ENCODE peak calls at places on chromosome 4, in six cellular contexts. One of them, this sample, is unnamed.

GRCh38 chr4:173529505-173530325 is at the start of gene HAND2:
- DNase-seq in activated CD8-positive, alpha-beta memory T cell treated with anti-CD3 and anti-CD28 coated beads for 48 hours: no peak
- DNase-seq in activated T-helper 1 cell treated with anti-CD3 and anti-CD28 coated beads, Interleukin-2, amount 50 U/mL, for 16 hours: no peak
- DNase-seq in Right ventricle myocardium superior: peak; percentile 87
- DNase-seq in heart right ventricle: peak; percentile 87
- DNase-seq in retina: peak; percentile 83
- DNase-seq in this sample: no peak

GRCh38 chr4:145075742-145076472 is 22.1 kb downstream of the ANAPC10 start:
- DNase-seq in activated CD8-positive, alpha-beta memory T cell treated with anti-CD3 and anti-CD28 coated beads for 48 hours: no peak
- DNase-seq in activated T-helper 1 cell treated with anti-CD3 and anti-CD28 coated beads, Interleukin-2, amount 50 U/mL, for 16 hours: no peak
- DNase-seq in Right ventricle myocardium superior: no peak
- DNase-seq in heart right ventricle: no peak
- DNase-seq in retina: no peak
- DNase-seq in this sample: no peak

GRCh38 chr4:7379161-7379560 is 55.6 kb downstream of the PSAPL1 start:
- DNase-seq in activated CD8-positive, alpha-beta memory T cell treated with anti-CD3 and anti-CD28 coated beads for 48 hours: no peak
- DNase-seq in activated T-helper 1 cell treated with anti-CD3 and anti-CD28 coated beads, Interleukin-2, amount 50 U/mL, for 16 hours: no peak
- DNase-seq in Right ventricle myocardium superior: no peak
- DNase-seq in heart right ventricle: no peak
- DNase-seq in retina: no peak
- DNase-seq in this sample: no peak

GRCh38 chr4:68267433-68267944 is 22.0 kb upstream of the TMPRSS11B start:
- DNase-seq in activated CD8-positive, alpha-beta memory T cell treated with anti-CD3 and anti-CD28 coated beads for 48 hours: no peak
- DNase-seq in activated T-helper 1 cell treated with anti-CD3 and anti-CD28 coated beads, Interleukin-2, amount 50 U/mL, for 16 hours: no peak
- DNase-seq in Right ventricle myocardium superior: no peak
- DNase-seq in heart right ventricle: no peak
- DNase-seq in retina: no peak
- DNase-seq in this sample: no peak

GRCh38 chr4:165915215-165915614 is 42.2 kb downstream of the TLL1 start:
- DNase-seq in activated CD8-positive, alpha-beta memory T cell treated with anti-CD3 and anti-CD28 coated beads for 48 hours: no peak
- DNase-seq in activated T-helper 1 cell treated with anti-CD3 and anti-CD28 coated beads, Interleukin-2, amount 50 U/mL, for 16 hours: no peak
- DNase-seq in Right ventricle myocardium superior: no peak
- DNase-seq in heart right ventricle: no peak
- DNase-seq in retina: no peak
- DNase-seq in this sample: no peak

GRCh38 chr4:107120661-107121060 is 84.5 kb upstream of the DKK2 start:
- DNase-seq in activated CD8-positive, alpha-beta memory T cell treated with anti-CD3 and anti-CD28 coated beads for 48 hours: no peak
- DNase-seq in activated T-helper 1 cell treated with anti-CD3 and anti-CD28 coated beads, Interleukin-2, amount 50 U/mL, for 16 hours: no peak
- DNase-seq in Right ventricle myocardium superior: no peak
- DNase-seq in heart right ventricle: no peak
- DNase-seq in retina: no peak
- DNase-seq in this sample: no peak

GRCh38 chr4:25658777-25659176 is 3.1 kb downstream of the SLC34A2 start:
- DNase-seq in activated CD8-positive, alpha-beta memory T cell treated with anti-CD3 and anti-CD28 coated beads for 48 hours: no peak
- DNase-seq in activated T-helper 1 cell treated with anti-CD3 and anti-CD28 coated beads, Interleukin-2, amount 50 U/mL, for 16 hours: no peak
- DNase-seq in Right ventricle myocardium superior: no peak
- DNase-seq in heart right ventricle: no peak
- DNase-seq in retina: no peak
- DNase-seq in this sample: no peak

GRCh38 chr4:152516156-152516555 is 19.7 kb downstream of the FBXW7 start:
- DNase-seq in activated CD8-positive, alpha-beta memory T cell treated with anti-CD3 and anti-CD28 coated beads for 48 hours: no peak
- DNase-seq in activated T-helper 1 cell treated with anti-CD3 and anti-CD28 coated beads, Interleukin-2, amount 50 U/mL, for 16 hours: no peak
- DNase-seq in Right ventricle myocardium superior: no peak
- DNase-seq in heart right ventricle: no peak
- DNase-seq in retina: no peak
- DNase-seq in this sample: no peak

GRCh38 chr4:5999830-6000365 is 18.3 kb downstream of the C4orf50 start:
- DNase-seq in activated CD8-positive, alpha-beta memory T cell treated with anti-CD3 and anti-CD28 coated beads for 48 hours: no peak
- DNase-seq in activated T-helper 1 cell treated with anti-CD3 and anti-CD28 coated beads, Interleukin-2, amount 50 U/mL, for 16 hours: no peak
- DNase-seq in Right ventricle myocardium superior: no peak
- DNase-seq in heart right ventricle: no peak
- DNase-seq in retina: no peak
- DNase-seq in this sample: no peak

GRCh38 chr4:87097075-87097474 is 123.3 kb downstream of the KLHL8 start:
- DNase-seq in activated CD8-positive, alpha-beta memory T cell treated with anti-CD3 and anti-CD28 coated beads for 48 hours: no peak
- DNase-seq in activated T-helper 1 cell treated with anti-CD3 and anti-CD28 coated beads, Interleukin-2, amount 50 U/mL, for 16 hours: no peak
- DNase-seq in Right ventricle myocardium superior: no peak
- DNase-seq in heart right ventricle: no peak
- DNase-seq in retina: no peak
- DNase-seq in this sample: no peak

GRCh38 chr4:71687057-71687456 is 96.8 kb downstream of the GC start:
- DNase-seq in activated CD8-positive, alpha-beta memory T cell treated with anti-CD3 and anti-CD28 coated beads for 48 hours: no peak
- DNase-seq in activated T-helper 1 cell treated with anti-CD3 and anti-CD28 coated beads, Interleukin-2, amount 50 U/mL, for 16 hours: no peak
- DNase-seq in Right ventricle myocardium superior: no peak
- DNase-seq in heart right ventricle: no peak
- DNase-seq in retina: no peak
- DNase-seq in this sample: no peak

GRCh38 chr4:123811763-123812390 is 415.3 kb downstream of the SPRY1 start:
- DNase-seq in activated CD8-positive, alpha-beta memory T cell treated with anti-CD3 and anti-CD28 coated beads for 48 hours: no peak
- DNase-seq in activated T-helper 1 cell treated with anti-CD3 and anti-CD28 coated beads, Interleukin-2, amount 50 U/mL, for 16 hours: no peak
- DNase-seq in Right ventricle myocardium superior: no peak
- DNase-seq in heart right ventricle: no peak
- DNase-seq in retina: no peak
- DNase-seq in this sample: no peak

GRCh38 chr4:103718993-103719319 is 829 bp downstream of the TACR3 start:
- DNase-seq in activated CD8-positive, alpha-beta memory T cell treated with anti-CD3 and anti-CD28 coated beads for 48 hours: no peak
- DNase-seq in activated T-helper 1 cell treated with anti-CD3 and anti-CD28 coated beads, Interleukin-2, amount 50 U/mL, for 16 hours: no peak
- DNase-seq in Right ventricle myocardium superior: no peak
- DNase-seq in heart right ventricle: no peak
- DNase-seq in retina: no peak
- DNase-seq in this sample: no peak

GRCh38 chr4:123579961-123580360 is 183.4 kb downstream of the SPRY1 start:
- DNase-seq in activated CD8-positive, alpha-beta memory T cell treated with anti-CD3 and anti-CD28 coated beads for 48 hours: no peak
- DNase-seq in activated T-helper 1 cell treated with anti-CD3 and anti-CD28 coated beads, Interleukin-2, amount 50 U/mL, for 16 hours: no peak
- DNase-seq in Right ventricle myocardium superior: no peak
- DNase-seq in heart right ventricle: no peak
- DNase-seq in retina: no peak
- DNase-seq in this sample: no peak

GRCh38 chr4:124321370-124321769 is 391.2 kb downstream of the ANKRD50 start:
- DNase-seq in activated CD8-positive, alpha-beta memory T cell treated with anti-CD3 and anti-CD28 coated beads for 48 hours: no peak
- DNase-seq in activated T-helper 1 cell treated with anti-CD3 and anti-CD28 coated beads, Interleukin-2, amount 50 U/mL, for 16 hours: no peak
- DNase-seq in Right ventricle myocardium superior: no peak
- DNase-seq in heart right ventricle: no peak
- DNase-seq in retina: no peak
- DNase-seq in this sample: no peak

GRCh38 chr4:107366900-107367299 is 330.8 kb upstream of the DKK2 start:
- DNase-seq in activated CD8-positive, alpha-beta memory T cell treated with anti-CD3 and anti-CD28 coated beads for 48 hours: no peak
- DNase-seq in activated T-helper 1 cell treated with anti-CD3 and anti-CD28 coated beads, Interleukin-2, amount 50 U/mL, for 16 hours: no peak
- DNase-seq in Right ventricle myocardium superior: no peak
- DNase-seq in heart right ventricle: no peak
- DNase-seq in retina: no peak
- DNase-seq in this sample: no peak

GRCh38 chr4:1712216-1713002 is at the start of gene SLBP:
- DNase-seq in activated CD8-positive, alpha-beta memory T cell treated with anti-CD3 and anti-CD28 coated beads for 48 hours: peak; percentile 96
- DNase-seq in activated T-helper 1 cell treated with anti-CD3 and anti-CD28 coated beads, Interleukin-2, amount 50 U/mL, for 16 hours: peak; percentile 97
- DNase-seq in Right ventricle myocardium superior: peak; percentile 97
- DNase-seq in heart right ventricle: peak; percentile 94
- DNase-seq in retina: peak; percentile 94
- DNase-seq in this sample: peak; percentile 96

GRCh38 chr4:25310066-25310824 is 2.3 kb upstream of the ZCCHC4 start:
- DNase-seq in activated CD8-positive, alpha-beta memory T cell treated with anti-CD3 and anti-CD28 coated beads for 48 hours: no peak
- DNase-seq in activated T-helper 1 cell treated with anti-CD3 and anti-CD28 coated beads, Interleukin-2, amount 50 U/mL, for 16 hours: no peak
- DNase-seq in Right ventricle myocardium superior: no peak
- DNase-seq in heart right ventricle: no peak
- DNase-seq in retina: no peak
- DNase-seq in this sample: no peak

GRCh38 chr4:173013232-173013932 is 155.2 kb upstream of the GALNT7 start:
- DNase-seq in activated CD8-positive, alpha-beta memory T cell treated with anti-CD3 and anti-CD28 coated beads for 48 hours: peak; percentile 46
- DNase-seq in activated T-helper 1 cell treated with anti-CD3 and anti-CD28 coated beads, Interleukin-2, amount 50 U/mL, for 16 hours: peak; percentile 8
- DNase-seq in Right ventricle myocardium superior: no peak
- DNase-seq in heart right ventricle: peak; percentile 38
- DNase-seq in retina: peak; percentile 78
- DNase-seq in this sample: no peak

GRCh38 chr4:26028793-26029511 is 114.9 kb downstream of the SMIM20 start:
- DNase-seq in activated CD8-positive, alpha-beta memory T cell treated with anti-CD3 and anti-CD28 coated beads for 48 hours: peak; percentile 65
- DNase-seq in activated T-helper 1 cell treated with anti-CD3 and anti-CD28 coated beads, Interleukin-2, amount 50 U/mL, for 16 hours: peak; percentile 15
- DNase-seq in Right ventricle myocardium superior: peak; percentile 88
- DNase-seq in heart right ventricle: peak; percentile 65
- DNase-seq in retina: peak; percentile 89
- DNase-seq in this sample: no peak

GRCh38 chr4:7127591-7127990 is 59.7 kb upstream of the GRPEL1 start:
- DNase-seq in activated CD8-positive, alpha-beta memory T cell treated with anti-CD3 and anti-CD28 coated beads for 48 hours: no peak
- DNase-seq in activated T-helper 1 cell treated with anti-CD3 and anti-CD28 coated beads, Interleukin-2, amount 50 U/mL, for 16 hours: no peak
- DNase-seq in Right ventricle myocardium superior: no peak
- DNase-seq in heart right ventricle: no peak
- DNase-seq in retina: no peak
- DNase-seq in this sample: no peak